ENCODE peak calls at places on chromosomes 16 and 17, in four cellular contexts. D is brain microvascular endothelial cell, O is cardiac muscle cell, X is KBM-7. F is an unnamed sample.

GRCh38 chr17:56887552-56888467 is 26.0 kb downstream of the TRIM25 start:
- DNase-seq in X (no peak), D (no peak), O (no peak), F (no peak)

GRCh38 chr17:28492352-28493310 is 13.5 kb upstream of the FOXN1 start:
- DNase-seq in D (no peak), X (no peak), O (peak), F (no peak)

GRCh38 chr16:49488336-49488735 is 114.7 kb downstream of the C16orf78 start:
- DNase-seq in D (no peak), O (no peak), X (no peak), F (no peak)

GRCh38 chr17:73645050-73645871 is 1.0 kb upstream of the SDK2 start:
- DNase-seq in X (no peak), O (peak), D (no peak), F (peak)

GRCh38 chr17:76811028-76811427 is 57.2 kb upstream of the MGAT5B start:
- DNase-seq in X (no peak), D (no peak), O (no peak), F (no peak)

GRCh38 chr16:85006639-85007038 is 4.7 kb downstream of the ZDHHC7 start:
- DNase-seq in D (no peak), O (peak), X (no peak), F (no peak)

GRCh38 chr16:4608704-4608980 is 6.0 kb downstream of the UBALD1 start:
- DNase-seq in O (no peak), X (no peak), D (no peak), F (no peak)

GRCh38 chr17:69492410-69493071 is 78.0 kb downstream of the MAP2K6 start:
- DNase-seq in X (no peak), D (peak), O (peak), F (no peak)

GRCh38 chr16:1474047-1474446 is 781 bp downstream of the CLCN7 start:
- DNase-seq in O (peak), X (peak), D (no peak), F (no peak)

F was measured in testis.